ENCODE peak calls at places on chromosome 9, in eight cellular contexts. W is fibroblast of lung, O is progenitor cell of endocrine pancreas, I is nephron progenitor cell, K is AG09309, G is GM13977, V is RWPE1, T is type B pancreatic cell. D is an unnamed sample.

GRCh38 chr9:81312346-81312745 is 377.0 kb downstream of the TLE1 start:
- DNase-seq in W (no peak), O (no peak), I (no peak), K (no peak), G (no peak), V (peak), T (no peak), D (peak)

GRCh38 chr9:135480071-135480941 is 724 bp downstream of the PPP1R26 start:
- DNase-seq in W (peak), O (no peak), I (peak), K (no peak), G (peak), V (peak), T (no peak), D (peak)

GRCh38 chr9:113468716-113469448 is 5.4 kb downstream of the RGS3 start:
- DNase-seq in W (no peak), O (no peak), I (no peak), K (no peak), G (no peak), V (no peak), T (no peak), D (no peak)

GRCh38 chr9:6781476-6781875 is 23.7 kb downstream of the KDM4C start:
- DNase-seq in W (no peak), O (no peak), I (no peak), K (no peak), G (no peak), V (no peak), T (no peak), D (no peak)

GRCh38 chr9:115437418-115437817 is 319.5 kb upstream of the TNC start:
- DNase-seq in W (no peak), O (no peak), I (no peak), K (no peak), G (no peak), V (no peak), T (no peak), D (no peak)

GRCh38 chr9:19137282-19137681 is 10.0 kb upstream of the PLIN2 start:
- DNase-seq in W (peak), O (no peak), I (no peak), K (no peak), G (no peak), V (no peak), T (no peak), D (peak)

GRCh38 chr9:74413876-74414275 is 83.3 kb upstream of the RORB start:
- DNase-seq in W (no peak), O (no peak), I (no peak), K (no peak), G (no peak), V (no peak), T (no peak), D (no peak)

GRCh38 chr9:114016101-114016500 is 62.0 kb downstream of the AMBP start:
- DNase-seq in W (no peak), O (peak), I (no peak), K (no peak), G (no peak), V (no peak), T (peak), D (no peak)

GRCh38 chr9:113298924-113299770 is 4.0 kb downstream of the RNF183 start:
- DNase-seq in W (no peak), O (no peak), I (no peak), K (no peak), G (no peak), V (no peak), T (no peak), D (no peak)

GRCh38 chr9:20873240-20873860 is 158.1 kb downstream of the HACD4 start:
- DNase-seq in W (peak), O (no peak), I (no peak), K (peak), G (no peak), V (no peak), T (no peak), D (peak)

GRCh38 chr9:2335260-2335659 is 286.3 kb upstream of the VLDLR start:
- DNase-seq in W (no peak), O (no peak), I (no peak), K (no peak), G (no peak), V (no peak), T (no peak), D (no peak)

GRCh38 chr9:84207443-84208032 is 133.0 kb downstream of the SLC28A3 start:
- DNase-seq in W (no peak), O (no peak), I (no peak), K (no peak), G (no peak), V (no peak), T (no peak), D (no peak)

GRCh38 chr9:121639619-121640018 is 11.8 kb upstream of the DAB2IP start:
- DNase-seq in W (no peak), O (no peak), I (no peak), K (no peak), G (no peak), V (no peak), T (no peak), D (no peak)

GRCh38 chr9:91714020-91714721 is 235.9 kb downstream of the ROR2 start:
- DNase-seq in W (peak), O (peak), I (peak), K (no peak), G (no peak), V (peak), T (no peak), D (peak)

GRCh38 chr9:9061599-9061998 is 1262.0 kb upstream of the DMAC1 start:
- DNase-seq in W (no peak), O (no peak), I (no peak), K (no peak), G (no peak), V (no peak), T (no peak), D (no peak)

GRCh38 chr9:13033959-13034695 is 245.4 kb downstream of the MPDZ start:
- DNase-seq in W (peak), O (peak), I (peak), K (no peak), G (peak), V (peak), T (peak), D (peak)

GRCh38 chr9:3578786-3579185 is 53.0 kb upstream of the RFX3 start:
- DNase-seq in W (peak), O (no peak), I (no peak), K (peak), G (no peak), V (peak), T (no peak), D (peak)

GRCh38 chr9:22469928-22470544 is 23.4 kb downstream of the DMRTA1 start:
- DNase-seq in W (peak), O (peak), I (peak), K (no peak), G (no peak), V (peak), T (no peak), D (peak)

GRCh38 chr9:122132539-122132938 is 27.0 kb downstream of the NDUFA8 start:
- DNase-seq in W (no peak), O (no peak), I (no peak), K (no peak), G (no peak), V (no peak), T (no peak), D (no peak)

GRCh38 chr9:95188459-95188858 is 129.1 kb downstream of the FANCC start:
- DNase-seq in W (no peak), O (no peak), I (no peak), K (no peak), G (no peak), V (no peak), T (no peak), D (no peak)

GRCh38 chr9:14203366-14204056 is 110.4 kb downstream of the NFIB start:
- DNase-seq in W (peak), O (no peak), I (no peak), K (no peak), G (no peak), V (no peak), T (no peak), D (peak)

GRCh38 chr9:3235497-3235896 is 290.3 kb downstream of the RFX3 start:
- DNase-seq in W (no peak), O (no peak), I (no peak), K (no peak), G (no peak), V (no peak), T (no peak), D (peak)

GRCh38 chr9:93864029-93864428 is 91.1 kb downstream of the BARX1 start:
- DNase-seq in W (no peak), O (no peak), I (peak), K (no peak), G (no peak), V (no peak), T (no peak), D (no peak)

GRCh38 chr9:134335490-134336173 is 9.4 kb downstream of the RXRA start:
- DNase-seq in W (no peak), O (no peak), I (no peak), K (no peak), G (no peak), V (no peak), T (no peak), D (no peak)

GRCh38 chr9:96073531-96074284 is 198.2 kb downstream of the ERCC6L2 start:
- DNase-seq in W (no peak), O (no peak), I (no peak), K (no peak), G (no peak), V (peak), T (no peak), D (no peak)

GRCh38 chr9:112175796-112176315 is 759 bp upstream of the SUSD1 start:
- DNase-seq in W (no peak), O (no peak), I (no peak), K (no peak), G (no peak), V (no peak), T (no peak), D (no peak)

GRCh38 chr9:83034587-83034986 is 28.4 kb downstream of the RASEF start:
- DNase-seq in W (peak), O (no peak), I (no peak), K (no peak), G (no peak), V (peak), T (no peak), D (peak)

GRCh38 chr9:136754059-136754572 is 3.9 kb downstream of the LCN8 start:
- DNase-seq in W (no peak), O (no peak), I (no peak), K (no peak), G (no peak), V (no peak), T (no peak), D (no peak)
- TF ChIP-seq CTCF in W (no peak), O (no peak), I (no peak), K (no peak), G (no peak), V (no peak), T (no peak), D (no peak)

DNA sequence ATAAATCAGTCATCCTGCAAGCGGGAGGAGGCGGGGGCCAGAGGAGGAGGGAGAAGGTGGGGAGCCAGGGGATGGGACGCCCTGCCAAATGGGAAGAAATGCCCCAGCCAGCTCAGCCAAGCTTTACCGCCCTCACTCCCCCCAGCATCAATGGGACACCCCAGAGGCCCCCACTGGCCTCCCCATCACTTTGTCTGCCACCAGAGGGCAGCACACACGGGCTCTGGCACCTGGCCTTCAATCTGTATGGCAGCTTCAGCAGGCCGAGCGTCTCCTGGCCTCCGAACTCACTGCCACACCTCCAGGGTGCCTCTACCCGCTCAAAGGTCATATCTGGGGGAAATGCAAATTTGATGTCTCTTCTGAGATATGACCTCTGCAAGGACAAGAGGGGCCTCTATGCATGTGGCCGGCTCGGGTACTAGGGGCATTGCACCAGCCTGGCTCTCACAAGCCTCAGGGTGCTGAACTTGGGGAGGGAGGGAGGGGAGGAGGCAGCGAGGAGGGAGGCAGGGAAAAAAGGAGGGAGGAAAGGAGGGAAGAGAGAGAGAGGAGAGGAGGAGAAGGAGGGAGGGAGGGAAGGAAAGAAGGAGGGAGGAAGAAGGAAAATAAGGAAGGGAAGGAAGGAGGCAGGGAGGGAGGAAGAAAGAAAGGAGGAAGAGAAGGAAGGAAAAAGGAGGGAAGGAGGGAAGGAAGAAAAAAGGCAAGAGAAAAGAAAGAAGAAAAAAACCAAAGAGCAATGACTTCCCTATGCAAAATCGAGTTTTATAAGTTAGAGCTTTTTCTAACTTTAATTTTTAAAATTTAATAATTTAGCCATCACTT is 656 bp upstream of the GFI1B start:
- DNase-seq in W (peak), O (peak), I (peak), K (no peak), G (peak), V (peak), T (no peak), D (peak)
- TF ChIP-seq CTCF in W (peak), O (peak), I (peak), K (peak), G (peak), V (peak), T (peak), D (peak)

GRCh38 chr9:137589441-137590122 is 730 bp downstream of the ZMYND19 start:
- DNase-seq in W (peak), O (no peak), I (peak), K (no peak), G (no peak), V (no peak), T (no peak), D (no peak)

GRCh38 chr9:137588891-137589290 is 1.4 kb downstream of the ZMYND19 start:
- DNase-seq in W (no peak), O (no peak), I (no peak), K (no peak), G (no peak), V (no peak), T (no peak), D (peak)

GRCh38 chr9:137592767-137593166 is 2.5 kb upstream of the ZMYND19 start:
- DNase-seq in W (no peak), O (no peak), I (no peak), K (no peak), G (no peak), V (no peak), T (no peak), D (no peak)

GRCh38 chr9:137590123-137590468 is 216 bp downstream of the ZMYND19 start:
- DNase-seq in W (no peak), O (no peak), I (no peak), K (no peak), G (no peak), V (peak), T (no peak), D (no peak)

GRCh38 chr9:137590469-137591383 is at the start of gene ZMYND19:
- DNase-seq in W (peak), O (peak), I (peak), K (no peak), G (peak), V (peak), T (peak), D (peak)
- TF ChIP-seq CTCF in W (no peak), O (no peak), I (no peak), K (no peak), G (no peak), V (peak), T (no peak), D (no peak)

GRCh38 chr9:88049677-88050307 is 75.5 kb upstream of the CDK20 start:
- DNase-seq in W (no peak), O (no peak), I (no peak), K (no peak), G (no peak), V (no peak), T (no peak), D (no peak)
- TF ChIP-seq CTCF in W (no peak), O (no peak), I (no peak), K (no peak), G (no peak), V (no peak), T (no peak), D (no peak)

GRCh38 chr9:77276799-77277198 is 99.5 kb downstream of the VPS13A start:
- DNase-seq in W (no peak), O (no peak), I (no peak), K (no peak), G (no peak), V (no peak), T (no peak), D (no peak)
- TF ChIP-seq CTCF in W (no peak), O (no peak), I (no peak), K (no peak), G (no peak), V (no peak), T (no peak), D (no peak)

DNA sequence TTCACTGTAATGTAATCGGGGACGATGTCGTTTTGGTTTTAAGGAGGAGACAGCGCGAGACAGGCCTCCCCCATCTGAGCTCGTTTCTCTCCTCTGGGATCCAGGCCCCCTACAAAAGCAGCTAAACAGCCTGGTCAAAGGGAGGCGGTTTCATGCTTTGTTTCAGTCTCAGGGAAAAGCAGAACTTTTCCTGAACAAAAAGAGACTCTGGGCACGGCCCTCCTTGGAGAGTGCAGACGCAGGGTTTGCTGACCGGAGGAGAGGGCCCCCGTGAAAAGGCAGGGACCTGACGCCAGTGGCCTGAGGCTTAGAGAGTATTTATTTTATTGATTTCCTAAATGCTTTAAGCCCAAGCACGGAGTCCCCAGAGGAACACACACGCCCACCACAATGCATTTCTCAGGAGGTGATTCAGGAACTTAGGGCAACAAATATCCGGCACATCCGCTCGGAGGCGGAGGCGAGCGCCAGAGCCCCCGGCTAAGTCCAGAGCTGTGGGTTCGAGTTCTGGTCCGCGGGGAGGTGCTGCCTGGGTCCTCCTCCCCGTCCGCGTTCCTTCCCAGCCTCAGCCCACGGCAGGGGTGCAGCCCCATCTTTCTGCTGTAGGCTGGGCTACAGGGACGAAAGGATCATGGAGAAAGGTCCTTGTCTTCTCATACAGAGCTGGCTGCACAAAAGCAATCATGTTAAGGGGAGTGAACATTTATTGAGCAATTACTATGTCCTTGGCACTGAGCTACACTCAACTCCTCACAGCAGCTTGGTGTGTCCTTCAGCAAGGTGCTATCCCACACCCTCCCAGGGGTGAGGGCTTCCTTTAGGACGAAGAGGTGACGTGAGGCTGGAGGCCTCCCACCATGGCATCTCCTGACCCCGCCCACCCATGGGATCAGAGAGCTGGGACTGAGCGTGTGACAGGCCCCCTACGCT is 40.0 kb downstream of the PTGES start:
- DNase-seq in W (peak), O (no peak), I (no peak), K (peak), G (no peak), V (no peak), T (no peak), D (peak)
- TF ChIP-seq CTCF in W (no peak), O (no peak), I (no peak), K (peak), G (no peak), V (no peak), T (no peak), D (no peak)

DNA sequence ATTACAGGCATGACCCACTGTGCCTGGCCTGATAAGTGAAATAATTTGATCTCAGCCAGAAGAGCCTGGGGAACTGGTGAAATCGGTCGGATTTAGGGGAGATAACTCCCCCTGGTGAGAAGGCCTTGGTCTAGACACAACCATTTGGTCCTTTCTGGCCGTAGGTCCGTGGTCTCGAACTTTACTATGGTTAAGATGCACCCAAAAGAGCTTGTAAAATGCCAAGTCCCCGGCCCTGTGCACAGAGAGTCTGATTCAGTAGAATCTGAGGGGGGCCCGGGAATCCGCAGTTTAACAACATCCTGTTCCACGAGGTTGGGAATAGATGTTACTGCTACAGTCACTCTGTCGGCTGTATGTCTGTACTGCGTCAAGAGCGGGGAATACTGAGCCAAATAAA is 140.7 kb downstream of the C9orf50 start:
- DNase-seq in W (peak), O (no peak), I (no peak), K (no peak), G (no peak), V (no peak), T (no peak), D (peak)
- TF ChIP-seq CTCF in W (peak), O (no peak), I (no peak), K (peak), G (no peak), V (no peak), T (no peak), D (peak)